ENCODE peak calls at places on chromosomes 3 and 15, in four cellular contexts. One of them, this sample, is unnamed.

GRCh38 chr3:139642981-139643380 is 34.8 kb downstream of the NMNAT3 start:
- DNase-seq in K562: no peak
- DNase-seq in HEK293T: no peak
- DNase-seq in HepG2: no peak
- DNase-seq in this sample: no peak

GRCh38 chr15:59333401-59334062 is 39.1 kb downstream of the MYO1E start:
- DNase-seq in K562: no peak
- DNase-seq in HEK293T: no peak
- DNase-seq in HepG2: no peak
- DNase-seq in this sample: no peak

GRCh38 chr3:16739416-16740091 is 134.3 kb upstream of the DAZL start:
- DNase-seq in K562: no peak
- DNase-seq in HEK293T: no peak
- DNase-seq in HepG2: no peak
- DNase-seq in this sample: no peak

GRCh38 chr3:170471149-170471548 is 52.5 kb downstream of the CLDN11 start:
- DNase-seq in K562: no peak
- DNase-seq in HEK293T: no peak
- DNase-seq in HepG2: no peak
- DNase-seq in this sample: no peak

GRCh38 chr3:196207833-196208607 is 3.2 kb downstream of the ZDHHC19 start:
- DNase-seq in K562: peak
- DNase-seq in HEK293T: no peak
- DNase-seq in HepG2: no peak
- DNase-seq in this sample: peak

GRCh38 chr3:55959681-55960080 is 472.6 kb upstream of the WNT5A start:
- DNase-seq in K562: no peak
- DNase-seq in HEK293T: no peak
- DNase-seq in HepG2: no peak
- DNase-seq in this sample: no peak

GRCh38 chr3:108103971-108104797 is 13.4 kb upstream of the CD47 start:
- DNase-seq in K562: peak
- DNase-seq in HEK293T: no peak
- DNase-seq in HepG2: no peak
- DNase-seq in this sample: no peak

GRCh38 chr3:71695000-71695482 is 30.2 kb downstream of the EIF4E3 start:
- DNase-seq in K562: no peak
- DNase-seq in HEK293T: no peak
- DNase-seq in HepG2: peak
- DNase-seq in this sample: no peak

GRCh38 chr15:70397816-70398215 is 300.1 kb upstream of the TLE3 start:
- DNase-seq in K562: no peak
- DNase-seq in HEK293T: no peak
- DNase-seq in HepG2: no peak
- DNase-seq in this sample: no peak

GRCh38 chr15:93063292-93063671 is 25.7 kb downstream of the RGMA start:
- DNase-seq in K562: no peak
- DNase-seq in HEK293T: no peak
- DNase-seq in HepG2: no peak
- DNase-seq in this sample: no peak

GRCh38 chr15:98684441-98684840 is 36.1 kb downstream of the IGF1R start:
- DNase-seq in K562: no peak
- DNase-seq in HEK293T: no peak
- DNase-seq in HepG2: no peak
- DNase-seq in this sample: no peak

GRCh38 chr15:69067296-69067695 is 52.8 kb downstream of the NOX5 start:
- DNase-seq in K562: no peak
- DNase-seq in HEK293T: no peak
- DNase-seq in HepG2: no peak
- DNase-seq in this sample: no peak

GRCh38 chr3:69294014-69294771 is 91.7 kb downstream of the FRMD4B start:
- DNase-seq in K562: no peak
- DNase-seq in HEK293T: no peak
- DNase-seq in HepG2: no peak
- DNase-seq in this sample: no peak

GRCh38 chr3:108157275-108157674 is 64.9 kb downstream of the IFT57 start:
- DNase-seq in K562: no peak
- DNase-seq in HEK293T: no peak
- DNase-seq in HepG2: no peak
- DNase-seq in this sample: no peak

DNA sequence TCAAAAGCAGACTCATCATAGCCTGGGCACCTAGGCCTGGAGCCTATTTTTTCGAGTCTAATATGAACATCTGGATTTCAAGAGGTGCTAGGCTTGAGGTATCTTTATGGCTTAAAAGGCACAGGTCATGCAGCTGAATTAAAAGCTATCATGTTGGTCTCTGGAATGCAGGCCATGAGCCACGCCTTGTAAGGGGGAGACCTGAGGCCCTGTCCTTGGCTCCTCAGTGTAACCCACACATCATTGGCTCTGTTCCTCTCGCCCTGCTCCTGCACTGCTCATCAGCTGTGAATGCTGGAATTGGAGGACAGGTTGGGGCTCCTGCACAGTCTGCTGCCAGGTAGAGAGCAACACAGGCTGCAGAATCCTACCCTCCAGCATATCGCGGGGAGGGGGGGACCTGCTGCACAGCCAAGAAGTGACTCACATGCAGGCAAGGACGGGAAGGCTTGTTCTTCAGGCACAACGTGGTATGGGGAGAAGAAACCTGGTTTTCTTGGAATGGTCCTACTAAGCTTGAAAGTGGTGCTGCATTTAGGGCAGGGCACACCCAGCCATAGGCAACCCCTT is 146.0 kb downstream of the CHST2 start:
- DNase-seq in K562: no peak
- DNase-seq in HEK293T: no peak
- DNase-seq in HepG2: no peak
- DNase-seq in this sample: no peak
- TF ChIP-seq ELF4 in K562: no peak
- TF ChIP-seq ELF4 in HEK293T: no peak
- TF ChIP-seq ELF4 in HepG2: no peak
- TF ChIP-seq ELF4 in this sample: no peak

GRCh38 chr3:183494341-183494740 is 61.2 kb downstream of the KLHL6 start:
- DNase-seq in K562: no peak
- DNase-seq in HEK293T: no peak
- DNase-seq in HepG2: no peak
- DNase-seq in this sample: no peak
- TF ChIP-seq ELF4 in K562: no peak
- TF ChIP-seq ELF4 in HEK293T: no peak
- TF ChIP-seq ELF4 in HepG2: no peak
- TF ChIP-seq ELF4 in this sample: no peak

DNA sequence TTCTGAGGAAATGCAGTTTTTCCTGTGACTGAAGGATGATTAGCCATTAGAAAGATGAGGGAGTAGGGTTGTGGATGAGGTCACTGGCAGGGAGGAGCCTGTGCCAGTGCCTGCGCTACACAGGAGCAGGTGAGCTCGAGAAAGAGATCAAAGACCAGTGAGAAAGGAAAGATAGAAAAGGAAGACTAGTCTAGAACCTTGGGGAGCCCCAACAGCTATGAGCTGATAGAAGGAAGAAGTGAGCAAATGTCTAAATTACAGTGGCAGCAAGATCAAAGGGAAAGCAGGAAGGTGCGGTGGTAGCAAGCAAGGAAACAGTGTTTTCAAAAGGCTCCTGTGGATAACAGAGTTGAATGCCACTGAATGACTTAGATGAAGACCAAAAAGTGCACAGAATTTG is 39.6 kb downstream of the LNP1 start:
- DNase-seq in K562: no peak
- DNase-seq in HEK293T: no peak
- DNase-seq in HepG2: no peak
- DNase-seq in this sample: no peak
- TF ChIP-seq ELF4 in K562: no peak
- TF ChIP-seq ELF4 in HEK293T: no peak
- TF ChIP-seq ELF4 in HepG2: no peak
- TF ChIP-seq ELF4 in this sample: no peak

GRCh38 chr3:190097617-190098016 is 23.1 kb downstream of the P3H2 start:
- DNase-seq in K562: no peak
- DNase-seq in HEK293T: no peak
- DNase-seq in HepG2: no peak
- DNase-seq in this sample: peak

GRCh38 chr3:190105876-190106275 is 14.8 kb downstream of the P3H2 start:
- DNase-seq in K562: no peak
- DNase-seq in HEK293T: no peak
- DNase-seq in HepG2: no peak
- DNase-seq in this sample: no peak

GRCh38 chr3:190097025-190097424 is 23.7 kb downstream of the P3H2 start:
- DNase-seq in K562: no peak
- DNase-seq in HEK293T: no peak
- DNase-seq in HepG2: no peak
- DNase-seq in this sample: no peak

GRCh38 chr3:190099099-190099498 is 21.6 kb downstream of the P3H2 start:
- DNase-seq in K562: no peak
- DNase-seq in HEK293T: no peak
- DNase-seq in HepG2: no peak
- DNase-seq in this sample: no peak

DNA sequence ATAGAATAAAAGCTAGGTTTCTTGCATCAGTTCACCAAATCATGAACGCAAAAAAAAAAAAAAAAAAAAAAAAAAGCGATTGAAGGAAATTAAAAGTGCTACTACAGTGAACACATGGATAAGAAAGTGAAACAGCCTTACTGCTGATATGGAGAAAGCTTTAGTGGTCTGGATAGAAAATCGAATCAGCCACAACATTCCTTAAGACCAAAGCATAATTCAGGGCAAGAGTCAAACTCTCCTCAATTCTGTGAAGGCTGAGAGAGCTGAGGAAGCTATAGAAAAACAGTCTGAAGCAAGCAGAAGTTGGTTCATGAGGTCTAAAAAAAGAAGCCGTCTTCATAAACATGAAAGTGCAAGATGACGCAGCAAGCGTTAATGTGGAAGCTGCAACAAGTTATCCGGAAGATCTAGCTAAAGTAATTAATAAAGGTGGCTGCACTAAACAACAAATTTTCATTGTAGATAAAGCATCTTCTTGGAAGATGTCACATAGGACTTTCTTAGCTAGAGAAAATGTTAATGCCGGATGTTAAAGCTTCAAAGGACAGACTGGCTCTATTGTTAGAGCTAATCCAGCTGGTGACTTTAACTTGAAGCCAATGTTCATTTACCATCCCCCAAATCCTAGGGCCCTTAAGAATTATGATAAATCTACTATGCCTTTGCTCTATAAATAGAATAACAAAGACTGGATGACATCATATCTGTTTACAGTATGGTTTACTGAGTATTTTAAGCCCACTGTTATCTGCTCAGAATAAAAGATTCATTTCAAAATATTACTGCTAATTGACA is 19.2 kb downstream of the P3H2 start:
- DNase-seq in K562: no peak
- DNase-seq in HEK293T: no peak
- DNase-seq in HepG2: no peak
- DNase-seq in this sample: no peak
- TF ChIP-seq ELF4 in K562: no peak
- TF ChIP-seq ELF4 in HEK293T: no peak
- TF ChIP-seq ELF4 in HepG2: no peak
- TF ChIP-seq ELF4 in this sample: no peak

GRCh38 chr15:60575995-60576394 is 97.1 kb upstream of the ICE2 start:
- DNase-seq in K562: no peak
- DNase-seq in HEK293T: no peak
- DNase-seq in HepG2: peak
- DNase-seq in this sample: no peak
- TF ChIP-seq ELF4 in K562: no peak
- TF ChIP-seq ELF4 in HEK293T: no peak
- TF ChIP-seq ELF4 in HepG2: no peak
- TF ChIP-seq ELF4 in this sample: no peak

GRCh38 chr15:85422607-85423006 is 42.2 kb downstream of the AKAP13 start:
- DNase-seq in K562: no peak
- DNase-seq in HEK293T: no peak
- DNase-seq in HepG2: no peak
- DNase-seq in this sample: no peak
- TF ChIP-seq ELF4 in K562: no peak
- TF ChIP-seq ELF4 in HEK293T: no peak
- TF ChIP-seq ELF4 in HepG2: no peak
- TF ChIP-seq ELF4 in this sample: no peak